ENCODE peak calls at places on chromosome 7, in five cellular contexts. One of them, this sample, is unnamed.

GRCh38 chr7:30739691-30740090 is 12.2 kb upstream of the INMT start:
- DNase-seq in GM13976: no peak
- DNase-seq in activated CD4-positive, CD25-positive, alpha-beta regulatory T cell treated with anti-CD3 and anti-CD28 coated beads, Interleukin-2, amount 50 U/mL, for 72 hours: no peak
- DNase-seq in aorta: no peak
- DNase-seq in NCI-H774: no peak
- DNase-seq in this sample: no peak

GRCh38 chr7:130292682-130293257 is at the start of gene CPA4:
- DNase-seq in GM13976: no peak
- DNase-seq in activated CD4-positive, CD25-positive, alpha-beta regulatory T cell treated with anti-CD3 and anti-CD28 coated beads, Interleukin-2, amount 50 U/mL, for 72 hours: no peak
- DNase-seq in aorta: peak
- DNase-seq in NCI-H774: no peak
- DNase-seq in this sample: peak

GRCh38 chr7:28984631-28985030 is 26.5 kb upstream of the TRIL start:
- DNase-seq in GM13976: no peak
- DNase-seq in activated CD4-positive, CD25-positive, alpha-beta regulatory T cell treated with anti-CD3 and anti-CD28 coated beads, Interleukin-2, amount 50 U/mL, for 72 hours: no peak
- DNase-seq in aorta: peak
- DNase-seq in NCI-H774: no peak
- DNase-seq in this sample: peak

GRCh38 chr7:5349437-5350173 is 66.9 kb downstream of the SLC29A4 start:
- DNase-seq in GM13976: no peak
- DNase-seq in activated CD4-positive, CD25-positive, alpha-beta regulatory T cell treated with anti-CD3 and anti-CD28 coated beads, Interleukin-2, amount 50 U/mL, for 72 hours: no peak
- DNase-seq in aorta: no peak
- DNase-seq in NCI-H774: no peak
- DNase-seq in this sample: peak

GRCh38 chr7:27689045-27689877 is 26.6 kb upstream of the HIBADH start:
- DNase-seq in GM13976: peak
- DNase-seq in activated CD4-positive, CD25-positive, alpha-beta regulatory T cell treated with anti-CD3 and anti-CD28 coated beads, Interleukin-2, amount 50 U/mL, for 72 hours: no peak
- DNase-seq in aorta: no peak
- DNase-seq in NCI-H774: no peak
- DNase-seq in this sample: peak

GRCh38 chr7:35735396-35735795 is 40.5 kb upstream of the HERPUD2 start:
- DNase-seq in GM13976: no peak
- DNase-seq in activated CD4-positive, CD25-positive, alpha-beta regulatory T cell treated with anti-CD3 and anti-CD28 coated beads, Interleukin-2, amount 50 U/mL, for 72 hours: no peak
- DNase-seq in aorta: no peak
- DNase-seq in NCI-H774: no peak
- DNase-seq in this sample: no peak

GRCh38 chr7:24192701-24193100 is 91.3 kb upstream of the NPY start:
- DNase-seq in GM13976: no peak
- DNase-seq in activated CD4-positive, CD25-positive, alpha-beta regulatory T cell treated with anti-CD3 and anti-CD28 coated beads, Interleukin-2, amount 50 U/mL, for 72 hours: no peak
- DNase-seq in aorta: no peak
- DNase-seq in NCI-H774: no peak
- DNase-seq in this sample: no peak

GRCh38 chr7:133139350-133139749 is 57.5 kb upstream of the CHCHD3 start:
- DNase-seq in GM13976: no peak
- DNase-seq in activated CD4-positive, CD25-positive, alpha-beta regulatory T cell treated with anti-CD3 and anti-CD28 coated beads, Interleukin-2, amount 50 U/mL, for 72 hours: no peak
- DNase-seq in aorta: no peak
- DNase-seq in NCI-H774: no peak
- DNase-seq in this sample: peak

GRCh38 chr7:110309941-110310340 is 781.0 kb upstream of the LRRN3 start:
- DNase-seq in GM13976: no peak
- DNase-seq in activated CD4-positive, CD25-positive, alpha-beta regulatory T cell treated with anti-CD3 and anti-CD28 coated beads, Interleukin-2, amount 50 U/mL, for 72 hours: no peak
- DNase-seq in aorta: no peak
- DNase-seq in NCI-H774: no peak
- DNase-seq in this sample: no peak

GRCh38 chr7:22316914-22317313 is 40.0 kb downstream of the RAPGEF5 start:
- DNase-seq in GM13976: no peak
- DNase-seq in activated CD4-positive, CD25-positive, alpha-beta regulatory T cell treated with anti-CD3 and anti-CD28 coated beads, Interleukin-2, amount 50 U/mL, for 72 hours: no peak
- DNase-seq in aorta: no peak
- DNase-seq in NCI-H774: no peak
- DNase-seq in this sample: no peak

GRCh38 chr7:64642046-64642445 is 23.9 kb upstream of the ZNF107 start:
- DNase-seq in GM13976: no peak
- DNase-seq in activated CD4-positive, CD25-positive, alpha-beta regulatory T cell treated with anti-CD3 and anti-CD28 coated beads, Interleukin-2, amount 50 U/mL, for 72 hours: no peak
- DNase-seq in aorta: no peak
- DNase-seq in NCI-H774: no peak
- DNase-seq in this sample: no peak

This sample was measured in islet precursor cell.